ENCODE peak calls at places on chromosomes 12 and 14, in ten cellular contexts. O is adipocyte, H is NCI-H2029, P is cardiac fibroblast, J is LHCN-M2, S is RCC 7860, W is uterus, D is fibroblast of mammary gland, V is cardiac muscle cell, X is cardiac septum. R is an unnamed sample.

GRCh38 chr12:63917864-63918742 is 73.6 kb downstream of the SRGAP1 start:
- DNase-seq in O (peak), H (peak), P (peak), J (peak), S (peak), W (no peak), D (peak), V (no peak), X (no peak), R (peak)

GRCh38 chr12:28415755-28416154 is 225.5 kb downstream of the CCDC91 start:
- DNase-seq in O (peak), H (no peak), P (peak), J (peak), S (peak), W (no peak), D (peak), V (no peak), X (no peak), R (no peak)

GRCh38 chr12:26748741-26749431 is 84.1 kb downstream of the ITPR2 start:
- DNase-seq in O (peak), H (no peak), P (peak), J (peak), S (no peak), W (no peak), D (peak), V (no peak), X (no peak), R (no peak)

GRCh38 chr14:81811705-81812269 is 278.1 kb upstream of the SEL1L start:
- DNase-seq in O (no peak), H (no peak), P (no peak), J (no peak), S (no peak), W (no peak), D (no peak), V (no peak), X (no peak), R (no peak)

GRCh38 chr12:110316861-110317260 is 35.8 kb downstream of the ATP2A2 start:
- DNase-seq in O (peak), H (no peak), P (peak), J (peak), S (peak), W (no peak), D (peak), V (no peak), X (no peak), R (no peak)

GRCh38 chr12:92065018-92065499 is 80.6 kb downstream of the BTG1 start:
- DNase-seq in O (peak), H (peak), P (peak), J (peak), S (no peak), W (peak), D (peak), V (no peak), X (no peak), R (no peak)

GRCh38 chr12:10381912-10382628 is 7.8 kb downstream of the KLRK1 start:
- DNase-seq in O (no peak), H (no peak), P (no peak), J (no peak), S (no peak), W (no peak), D (no peak), V (no peak), X (no peak), R (no peak)

GRCh38 chr14:49945448-49946319 is 52.8 kb downstream of the ARF6 start:
- DNase-seq in O (no peak), H (no peak), P (no peak), J (no peak), S (no peak), W (no peak), D (no peak), V (no peak), X (no peak), R (no peak)

GRCh38 chr12:3336606-3337311 is 154.2 kb upstream of the PRMT8 start:
- DNase-seq in O (no peak), H (no peak), P (no peak), J (no peak), S (no peak), W (no peak), D (no peak), V (no peak), X (peak), R (no peak)

GRCh38 chr12:49537709-49538601 is 875 bp upstream of the KCNH3 start:
- DNase-seq in O (peak), H (no peak), P (no peak), J (no peak), S (no peak), W (no peak), D (no peak), V (peak), X (no peak), R (peak)

GRCh38 chr14:63174760-63175191 is 29.5 kb upstream of the RHOJ start:
- DNase-seq in O (peak), H (peak), P (peak), J (no peak), S (no peak), W (no peak), D (peak), V (peak), X (no peak), R (no peak)

GRCh38 chr12:101697197-101697929 is at the start of gene CHPT1:
- DNase-seq in O (peak), H (peak), P (peak), J (peak), S (peak), W (peak), D (peak), V (peak), X (peak), R (peak)

GRCh38 chr14:69092840-69093422 is 60.0 kb downstream of the DCAF5 start:
- DNase-seq in O (peak), H (no peak), P (peak), J (no peak), S (no peak), W (no peak), D (no peak), V (no peak), X (no peak), R (no peak)

GRCh38 chr14:28777773-28778606 is 11.4 kb downstream of the FOXG1 start:
- DNase-seq in O (no peak), H (no peak), P (no peak), J (no peak), S (no peak), W (no peak), D (no peak), V (no peak), X (no peak), R (no peak)

GRCh38 chr14:68723808-68724268 is 69.0 kb downstream of the ZFP36L1 start:
- DNase-seq in O (no peak), H (no peak), P (no peak), J (no peak), S (no peak), W (no peak), D (no peak), V (no peak), X (no peak), R (no peak)

GRCh38 chr12:15423629-15424028 is 101.3 kb downstream of the PTPRO start:
- DNase-seq in O (peak), H (no peak), P (peak), J (no peak), S (no peak), W (no peak), D (peak), V (no peak), X (no peak), R (no peak)

R was measured in Peyer's patch.